ENCODE peak calls at places on chromosomes 16 and 17, in seven cellular contexts. One of them, this sample, is unnamed.

GRCh38 chr17:17809527-17810373 is 27.0 kb downstream of the SREBF1 start:
- DNase-seq in BJ: no peak
- DNase-seq in CD4-positive, CD25-positive, alpha-beta regulatory T cell: no peak
- DNase-seq in dermis blood vessel endothelial cell: no peak
- DNase-seq in ELR: peak
- DNase-seq in non-pigmented ciliary epithelial cell: no peak
- DNase-seq in HTR-8/SVneo: no peak
- DNase-seq in this sample: no peak

GRCh38 chr16:24863582-24864437 is 18.0 kb downstream of the SLC5A11 start:
- DNase-seq in BJ: no peak
- DNase-seq in CD4-positive, CD25-positive, alpha-beta regulatory T cell: no peak
- DNase-seq in dermis blood vessel endothelial cell: no peak
- DNase-seq in ELR: no peak
- DNase-seq in non-pigmented ciliary epithelial cell: no peak
- DNase-seq in HTR-8/SVneo: no peak
- DNase-seq in this sample: no peak

GRCh38 chr16:6884002-6884401 is 448.6 kb upstream of the RBFOX1 start:
- DNase-seq in BJ: no peak
- DNase-seq in CD4-positive, CD25-positive, alpha-beta regulatory T cell: no peak
- DNase-seq in dermis blood vessel endothelial cell: no peak
- DNase-seq in ELR: no peak
- DNase-seq in non-pigmented ciliary epithelial cell: no peak
- DNase-seq in HTR-8/SVneo: no peak
- DNase-seq in this sample: no peak

GRCh38 chr17:79290726-79291125 is 216.1 kb downstream of the ENGASE start:
- DNase-seq in BJ: no peak
- DNase-seq in CD4-positive, CD25-positive, alpha-beta regulatory T cell: no peak
- DNase-seq in dermis blood vessel endothelial cell: no peak
- DNase-seq in ELR: no peak
- DNase-seq in non-pigmented ciliary epithelial cell: no peak
- DNase-seq in HTR-8/SVneo: no peak
- DNase-seq in this sample: no peak

GRCh38 chr16:84390131-84390785 is 21.9 kb downstream of the ATP2C2 start:
- DNase-seq in BJ: no peak
- DNase-seq in CD4-positive, CD25-positive, alpha-beta regulatory T cell: no peak
- DNase-seq in dermis blood vessel endothelial cell: no peak
- DNase-seq in ELR: peak
- DNase-seq in non-pigmented ciliary epithelial cell: no peak
- DNase-seq in HTR-8/SVneo: no peak
- DNase-seq in this sample: no peak

GRCh38 chr16:17836868-17837602 is 366.3 kb upstream of the XYLT1 start:
- DNase-seq in BJ: peak
- DNase-seq in CD4-positive, CD25-positive, alpha-beta regulatory T cell: no peak
- DNase-seq in dermis blood vessel endothelial cell: no peak
- DNase-seq in ELR: peak
- DNase-seq in non-pigmented ciliary epithelial cell: peak
- DNase-seq in HTR-8/SVneo: peak
- DNase-seq in this sample: no peak

GRCh38 chr17:70677783-70678647 is 508.7 kb downstream of the KCNJ2 start:
- DNase-seq in BJ: no peak
- DNase-seq in CD4-positive, CD25-positive, alpha-beta regulatory T cell: no peak
- DNase-seq in dermis blood vessel endothelial cell: no peak
- DNase-seq in ELR: no peak
- DNase-seq in non-pigmented ciliary epithelial cell: no peak
- DNase-seq in HTR-8/SVneo: no peak
- DNase-seq in this sample: no peak

GRCh38 chr16:2856061-2856670 is 1.8 kb downstream of the PRSS22 start:
- DNase-seq in BJ: no peak
- DNase-seq in CD4-positive, CD25-positive, alpha-beta regulatory T cell: no peak
- DNase-seq in dermis blood vessel endothelial cell: no peak
- DNase-seq in ELR: no peak
- DNase-seq in non-pigmented ciliary epithelial cell: no peak
- DNase-seq in HTR-8/SVneo: no peak
- DNase-seq in this sample: no peak

GRCh38 chr16:87956771-87957279 is 5.6 kb downstream of the BANP start:
- DNase-seq in BJ: no peak
- DNase-seq in CD4-positive, CD25-positive, alpha-beta regulatory T cell: no peak
- DNase-seq in dermis blood vessel endothelial cell: peak
- DNase-seq in ELR: peak
- DNase-seq in non-pigmented ciliary epithelial cell: peak
- DNase-seq in HTR-8/SVneo: no peak
- DNase-seq in this sample: no peak

GRCh38 chr17:19540706-19541370 is 7.2 kb downstream of the SLC47A1 start:
- DNase-seq in BJ: no peak
- DNase-seq in CD4-positive, CD25-positive, alpha-beta regulatory T cell: no peak
- DNase-seq in dermis blood vessel endothelial cell: no peak
- DNase-seq in ELR: no peak
- DNase-seq in non-pigmented ciliary epithelial cell: no peak
- DNase-seq in HTR-8/SVneo: no peak
- DNase-seq in this sample: no peak

GRCh38 chr16:24174977-24175376 is 81.2 kb upstream of the CACNG3 start:
- DNase-seq in BJ: no peak
- DNase-seq in CD4-positive, CD25-positive, alpha-beta regulatory T cell: no peak
- DNase-seq in dermis blood vessel endothelial cell: no peak
- DNase-seq in ELR: no peak
- DNase-seq in non-pigmented ciliary epithelial cell: no peak
- DNase-seq in HTR-8/SVneo: no peak
- DNase-seq in this sample: no peak

GRCh38 chr16:12793120-12793889 is 10.4 kb downstream of the CPPED1 start:
- DNase-seq in BJ: no peak
- DNase-seq in CD4-positive, CD25-positive, alpha-beta regulatory T cell: no peak
- DNase-seq in dermis blood vessel endothelial cell: no peak
- DNase-seq in ELR: no peak
- DNase-seq in non-pigmented ciliary epithelial cell: no peak
- DNase-seq in HTR-8/SVneo: no peak
- DNase-seq in this sample: no peak